ENCODE peak calls at places on chromosomes 1 and 21, in six cellular contexts. W is H9, P is neuronal stem cell, H is IMR-90, Y is H1, Z is mesenchymal stem cell. L is an unnamed sample.

GRCh38 chr1:234597894-234598293 is 12.1 kb downstream of the IRF2BP2 start:
- DNase-seq in W (no peak), P (no peak), H (peak; percentile 66), Y (no peak), Z (peak; percentile 68), L (peak; percentile 61)

GRCh38 chr1:170221495-170221894 is 75.7 kb downstream of the NTMT2 start:
- DNase-seq in H (no peak), Z (no peak), P (no peak), Y (no peak), W (no peak), L (no peak)

GRCh38 chr1:233448290-233448689 is 120.8 kb downstream of the MAP3K21 start:
- DNase-seq in Y (no peak), Z (no peak), W (no peak), H (no peak), P (no peak), L (no peak)

GRCh38 chr1:25771246-25772114 is 28.5 kb upstream of the SELENON start:
- DNase-seq in Z (peak; percentile 70), P (peak; percentile 70), H (peak; percentile 5), W (peak; percentile 54), Y (no peak), L (no peak)

GRCh38 chr1:233610628-233611027 is 3.3 kb upstream of the KCNK1 start:
- DNase-seq in H (no peak), Y (no peak), W (no peak), Z (no peak), P (no peak), L (no peak)

GRCh38 chr21:45965084-45965826 is 16.3 kb upstream of the COL6A1 start:
- DNase-seq in W (no peak), Y (no peak), Z (no peak), P (no peak), H (no peak), L (no peak)

GRCh38 chr1:92862605-92863004 is 30.8 kb downstream of the RPL5 start:
- DNase-seq in Y (no peak), H (no peak), W (no peak), P (no peak), Z (no peak), L (no peak)

GRCh38 chr1:38586993-38587646 is 272.5 kb downstream of the RRAGC start:
- DNase-seq in H (no peak), Z (no peak), Y (peak; percentile 90), W (peak; percentile 81), P (peak; percentile 37), L (peak; percentile 41)

GRCh38 chr1:220301630-220302029 is 29.4 kb upstream of the RAB3GAP2 start:
- DNase-seq in Y (no peak), W (no peak), H (no peak), P (no peak), Z (no peak), L (no peak)

GRCh38 chr1:220298470-220298869 is 26.2 kb upstream of the RAB3GAP2 start:
- DNase-seq in W (no peak), H (no peak), Z (no peak), Y (no peak), P (no peak), L (no peak)

GRCh38 chr1:220296941-220297460 is 24.7 kb upstream of the RAB3GAP2 start:
- DNase-seq in H (peak; percentile 8), Y (no peak), P (no peak), Z (peak; percentile 22), W (no peak), L (no peak)

GRCh38 chr1:220299337-220299736 is 27.1 kb upstream of the RAB3GAP2 start:
- DNase-seq in Y (no peak), P (no peak), W (no peak), H (no peak), Z (no peak), L (no peak)

GRCh38 chr1:220300442-220301121 is 28.3 kb upstream of the RAB3GAP2 start:
- DNase-seq in Y (no peak), Z (peak; percentile 97), P (peak; percentile 27), H (peak; percentile 91), W (peak; percentile 59), L (peak; percentile 74)
- H4K8ac ChIP-seq in Y (no peak overlapping the region), Z (peak overlapping the region; percentile 66), P (no peak overlapping the region), H (peak overlapping the region; percentile 81), W (no peak overlapping the region), L (peak overlapping the region; percentile 58)

GRCh38 chr21:18253809-18254208 is 9.2 kb downstream of the CHODL start:
- DNase-seq in P (no peak), H (no peak), W (no peak), Z (no peak), Y (no peak), L (no peak)
- H3K14ac ChIP-seq in P (no peak overlapping the region), H (no peak overlapping the region), W (no peak overlapping the region), Z (no peak overlapping the region), Y (no peak overlapping the region), L (no peak overlapping the region)

DNA sequence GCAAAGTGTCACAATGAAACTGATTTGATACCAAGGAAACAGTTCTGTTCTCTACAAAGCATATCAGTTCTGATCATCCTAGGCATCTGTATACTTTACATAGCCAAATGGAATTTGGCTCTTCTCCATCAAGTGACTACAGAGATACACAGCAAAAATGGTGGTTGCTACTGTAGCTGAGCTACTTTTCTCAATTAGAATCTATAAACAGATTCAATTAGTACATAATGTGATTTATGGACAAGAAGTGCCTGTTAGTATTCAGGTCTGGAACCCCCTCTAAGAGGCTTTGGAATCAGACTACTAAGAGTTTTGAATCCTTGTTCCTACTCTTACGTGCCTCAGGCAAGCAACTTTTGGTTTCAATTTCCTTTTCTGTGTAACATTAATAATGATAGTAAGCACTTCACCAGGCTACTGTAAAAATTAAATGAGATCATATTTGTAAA is 25.5 kb downstream of the C21orf91 start:
- DNase-seq in W (no peak), Z (peak; percentile 68), P (no peak), H (peak; percentile 70), Y (no peak), L (no peak)
- H3K4me1 ChIP-seq in W (no peaks in the 10 kb centered on the region), Z (no peaks in the 10 kb centered on the region), P (no peaks in the 10 kb centered on the region), H (peaks cover 5% of the 10 kb centered on the region), Y (no peaks in the 10 kb centered on the region), L (no peaks in the 10 kb centered on the region)

GRCh38 chr1:200890027-200890426 is 4.7 kb upstream of the INAVA start:
- DNase-seq in Y (no peak), P (no peak), Z (no peak), H (no peak), W (no peak), L (no peak)

GRCh38 chr1:200891774-200892157 is 2.9 kb upstream of the INAVA start:
- DNase-seq in H (no peak), W (peak; percentile 80), P (peak; percentile 73), Z (no peak), Y (peak; percentile 86), L (peak; percentile 54)

GRCh38 chr1:200892546-200892945 is 2.2 kb upstream of the INAVA start:
- DNase-seq in H (no peak), P (no peak), W (no peak), Z (no peak), Y (no peak), L (no peak)

GRCh38 chr1:200889571-200889970 is 5.1 kb upstream of the INAVA start:
- DNase-seq in P (no peak), H (no peak), Y (no peak), W (no peak), Z (no peak), L (no peak)

GRCh38 chr1:200890818-200891773 is 3.6 kb upstream of the INAVA start:
- DNase-seq in Y (peak; percentile 86), H (peak; percentile 19), Z (peak; percentile 69), W (peak; percentile 83), P (peak; percentile 91), L (peak; percentile 94)
- H4K8ac ChIP-seq in Y (peak overlapping the region; percentile 99), H (peak overlapping the region; percentile 10), Z (peak overlapping the region; percentile 87), W (peak overlapping the region; percentile 36), P (no peak overlapping the region), L (peak overlapping the region; percentile 78)

GRCh38 chr1:176391621-176392020 is 71.4 kb upstream of the PAPPA2 start:
- DNase-seq in P (no peak), W (no peak), Z (no peak), H (no peak), Y (no peak), L (no peak)
- H3K14ac ChIP-seq in P (no peak overlapping the region), W (no peak overlapping the region), Z (no peak overlapping the region), H (no peak overlapping the region), Y (no peak overlapping the region), L (no peak overlapping the region)

DNA sequence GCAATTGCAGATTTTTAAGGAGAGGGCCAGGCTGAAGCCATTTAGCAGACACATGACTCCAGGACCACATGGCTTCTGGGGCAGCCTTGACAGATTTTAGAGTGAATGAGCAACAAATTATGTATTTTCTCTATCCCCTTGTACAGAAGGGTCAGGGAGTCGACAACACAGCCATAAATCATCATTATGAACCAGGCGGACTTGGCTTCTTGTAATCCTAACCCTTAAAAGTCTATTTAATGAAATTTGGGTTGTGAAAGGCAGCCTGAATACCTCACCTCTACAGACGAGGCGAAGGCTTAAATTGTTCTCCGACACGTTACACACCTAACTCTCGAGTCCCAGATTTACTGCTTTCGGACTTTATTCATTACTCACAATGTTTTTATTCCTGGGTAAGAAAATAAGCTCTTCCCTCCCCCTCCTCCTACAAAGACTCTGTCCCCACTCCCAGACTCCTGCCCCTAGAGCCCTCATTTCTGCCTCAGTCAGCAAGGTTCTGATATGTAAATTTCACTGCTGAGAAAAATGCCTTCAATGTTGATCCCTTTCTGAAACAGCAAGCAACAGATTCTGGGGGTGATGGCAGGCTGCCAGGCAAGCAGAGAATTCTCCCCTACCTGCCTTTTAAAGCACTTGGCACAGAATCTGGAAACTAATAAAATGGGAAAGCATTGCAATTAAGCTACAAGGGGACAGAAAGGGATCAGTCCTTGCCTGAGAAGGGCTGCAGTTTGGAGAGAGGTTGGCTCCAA is 51.6 kb downstream of the PLPP3 start:
- DNase-seq in H (no peak), Z (no peak), Y (no peak), P (no peak), W (no peak), L (no peak)
- H3K4me1 ChIP-seq in H (peaks cover 14% of the 10 kb centered on the region), Z (peaks cover 2% of the 10 kb centered on the region), Y (peaks cover 32% of the 10 kb centered on the region), P (peaks cover 11% of the 10 kb centered on the region), W (peaks cover 25% of the 10 kb centered on the region), L (peaks cover 7% of the 10 kb centered on the region)

L was measured in trophoblast cell.